ENCODE peak calls at places on chromosomes 13 and 19, in nine cellular contexts. C is bronchial epithelial cell, H is heart right ventricle, G is fibroblast of the aortic adventitia, K is neural progenitor cell, J is A673, Z is HCT116, V is body of pancreas, S is thoracic aorta. L is an unnamed sample.

GRCh38 chr13:26716984-26717383 is 43.6 kb downstream of the GPR12 start:
- DNase-seq in C (no peak), H (no peak), G (no peak), K (no peak), J (no peak), Z (no peak), V (no peak), S (no peak), L (no peak)

GRCh38 chr19:15449620-15450527 is at the start of gene WIZ:
- DNase-seq in C (no peak), H (peak; percentile 92), G (peak; percentile 56), K (peak; percentile 92), J (peak; percentile 89), Z (no peak), V (peak; percentile 88), S (no peak), L (peak; percentile 68)

GRCh38 chr13:93561553-93561952 is 334.9 kb downstream of the GPC6 start:
- DNase-seq in C (no peak), H (no peak), G (no peak), K (peak; percentile 32), J (no peak), Z (no peak), V (no peak), S (no peak), L (no peak)

GRCh38 chr13:29619995-29620394 is 24.5 kb upstream of the SLC7A1 start:
- DNase-seq in C (peak; percentile 8), H (no peak), G (peak; percentile 41), K (no peak), J (no peak), Z (no peak), V (no peak), S (no peak), L (no peak)

GRCh38 chr19:12034196-12034595 is 1.3 kb downstream of the ZNF433 start:
- DNase-seq in C (no peak), H (no peak), G (peak; percentile 15), K (no peak), J (no peak), Z (no peak), V (peak; percentile 52), S (no peak), L (no peak)

GRCh38 chr19:58577581-58578429 is 4.7 kb upstream of the MZF1 start:
- DNase-seq in C (no peak), H (no peak), G (no peak), K (no peak), J (no peak), Z (no peak), V (no peak), S (no peak), L (no peak)

GRCh38 chr13:111211789-111212516 is 96.8 kb downstream of the ARHGEF7 start:
- DNase-seq in C (no peak), H (no peak), G (peak; percentile 50), K (peak; percentile 70), J (peak; percentile 45), Z (no peak), V (no peak), S (no peak), L (peak; percentile 57)

GRCh38 chr19:53823380-53824120 is 564 bp downstream of the NLRP12 start:
- DNase-seq in C (no peak), H (no peak), G (no peak), K (no peak), J (no peak), Z (no peak), V (no peak), S (no peak), L (no peak)

GRCh38 chr19:802888-803561 is 5.8 kb downstream of the PTBP1 start:
- DNase-seq in C (no peak), H (no peak), G (peak; percentile 20), K (no peak), J (peak; percentile 56), Z (no peak), V (no peak), S (no peak), L (no peak)

GRCh38 chr19:801861-802496 is 4.7 kb downstream of the PTBP1 start:
- DNase-seq in C (no peak), H (no peak), G (peak; percentile 67), K (no peak), J (no peak), Z (no peak), V (no peak), S (no peak), L (peak; percentile 69)

GRCh38 chr19:800360-801029 is 3.2 kb downstream of the PTBP1 start:
- DNase-seq in C (peak; percentile 43), H (no peak), G (peak; percentile 61), K (no peak), J (no peak), Z (no peak), V (peak; percentile 74), S (no peak), L (no peak)

GRCh38 chr19:802497-802887 is 5.2 kb downstream of the PTBP1 start:
- DNase-seq in C (no peak), H (no peak), G (peak; percentile 30), K (peak; percentile 35), J (peak; percentile 72), Z (no peak), V (no peak), S (no peak), L (no peak)

DNA sequence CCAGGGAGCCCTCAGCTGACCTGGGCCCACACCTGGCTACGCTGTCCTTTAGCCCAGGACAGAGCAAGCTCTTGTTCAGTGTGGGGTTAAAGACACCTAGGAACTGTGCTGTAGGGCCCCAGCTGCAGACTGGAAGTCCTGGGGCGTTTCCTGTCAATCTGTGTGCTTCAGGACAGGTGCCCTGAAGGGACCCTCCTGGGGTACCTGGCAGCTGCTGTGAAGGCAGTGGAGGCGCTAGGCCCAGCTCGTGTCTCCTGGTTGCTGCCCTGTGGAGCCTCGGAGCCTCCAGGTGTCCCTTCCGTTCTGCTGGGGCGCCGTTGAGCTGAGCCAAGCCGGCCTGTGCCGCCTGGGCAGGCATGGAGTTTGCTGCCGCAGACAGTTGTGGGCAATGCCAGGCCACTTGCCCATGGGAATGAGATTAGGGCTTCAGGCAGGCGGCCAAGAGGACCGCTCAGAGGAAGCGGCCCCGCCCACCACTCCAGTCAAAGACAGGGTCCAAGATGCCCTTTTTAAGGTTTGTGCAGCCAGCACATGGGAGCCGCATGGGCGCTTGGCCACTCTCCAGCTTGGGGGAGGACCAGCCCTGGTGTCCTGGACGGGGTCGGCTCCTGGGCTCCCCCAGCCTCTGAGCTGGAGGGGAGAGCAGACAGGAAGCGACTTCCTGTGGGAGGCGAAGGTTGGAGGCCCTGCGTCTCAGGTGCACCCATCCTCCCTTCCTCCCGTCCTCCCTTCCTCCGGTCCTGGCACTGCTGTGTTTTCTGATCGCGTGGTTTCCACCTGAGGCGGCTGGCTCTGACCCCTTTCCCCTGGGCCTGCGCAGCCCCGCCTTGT is 4.0 kb downstream of the PTBP1 start:
- DNase-seq in C (peak; percentile 32), H (peak; percentile 84), G (peak; percentile 55), K (no peak), J (peak; percentile 77), Z (no peak), V (peak; percentile 84), S (peak; percentile 55), L (peak; percentile 66)
- H3K4me3 ChIP-seq in C (peak overlapping the region; percentile 23), H (peak overlapping the region; percentile 75), G (peak overlapping the region; percentile 55), K (no peak overlapping the region), J (peak overlapping the region; percentile 99), Z (no peak overlapping the region), V (no peak overlapping the region), S (peak overlapping the region; percentile 60), L (peak overlapping the region; percentile 92)

GRCh38 chr19:13782537-13782936 is 8.3 kb downstream of the C19orf53 start:
- DNase-seq in C (no peak), H (no peak), G (no peak), K (no peak), J (no peak), Z (no peak), V (no peak), S (no peak), L (peak; percentile 39)

GRCh38 chr19:13781547-13781946 is 7.3 kb downstream of the C19orf53 start:
- DNase-seq in C (peak; percentile 72), H (peak; percentile 55), G (peak; percentile 91), K (peak; percentile 90), J (peak; percentile 88), Z (peak; percentile 54), V (peak; percentile 48), S (peak; percentile 77), L (peak; percentile 90)

GRCh38 chr19:13784731-13785452 is 10.4 kb upstream of the ZSWIM4 start:
- DNase-seq in C (peak; percentile 36), H (peak; percentile 82), G (peak; percentile 68), K (peak; percentile 81), J (peak; percentile 82), Z (peak; percentile 39), V (peak; percentile 86), S (peak; percentile 47), L (peak; percentile 72)

GRCh38 chr19:13778847-13779246 is 4.6 kb downstream of the C19orf53 start:
- DNase-seq in C (no peak), H (no peak), G (no peak), K (no peak), J (no peak), Z (no peak), V (no peak), S (no peak), L (no peak)

DNA sequence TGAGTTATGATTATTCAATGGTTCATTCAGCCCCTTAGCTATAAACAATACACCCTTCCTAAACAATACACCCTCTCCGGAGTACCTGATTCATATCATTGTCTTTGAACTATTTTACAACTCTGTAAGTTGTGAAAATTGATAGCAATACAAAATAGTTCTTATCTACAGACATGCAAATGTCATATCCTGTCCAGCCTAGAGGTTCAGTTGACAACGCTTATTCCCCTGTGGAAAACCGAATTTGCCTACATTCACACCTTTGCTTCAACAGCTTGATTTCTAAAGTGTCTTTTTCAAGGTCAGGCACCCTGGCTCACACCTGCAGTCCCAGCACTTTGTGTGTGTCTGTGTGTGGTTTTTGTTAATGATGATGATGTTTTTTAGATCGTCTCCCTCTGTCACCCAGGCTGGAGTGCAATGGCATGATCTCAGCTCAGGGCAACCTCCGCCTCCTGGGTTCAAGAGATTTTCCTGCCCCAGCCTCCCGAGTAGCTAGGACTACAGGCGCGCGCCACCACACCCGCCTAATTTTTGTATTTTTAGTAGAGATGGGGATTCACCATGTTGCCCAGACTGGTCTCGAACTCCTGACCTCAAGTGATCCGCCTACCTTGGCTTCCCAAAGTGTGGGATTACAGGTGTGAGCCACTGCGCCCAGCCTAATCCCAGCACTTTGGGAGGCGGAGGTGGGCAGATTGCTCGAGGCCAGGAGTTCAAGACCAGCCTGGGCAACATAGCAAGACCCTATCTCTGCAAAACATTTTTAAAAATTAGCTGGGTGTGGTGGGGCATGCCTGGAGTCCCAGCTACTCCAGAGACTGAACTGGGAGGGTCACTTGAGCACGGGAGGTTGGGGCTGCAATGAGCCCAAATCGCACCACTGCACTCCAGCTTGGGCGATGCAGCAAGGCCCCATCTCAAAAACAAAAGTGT is 9.6 kb downstream of the C19orf53 start:
- DNase-seq in C (peak; percentile 53), H (no peak), G (no peak), K (no peak), J (no peak), Z (no peak), V (no peak), S (no peak), L (no peak)
- H3K4me3 ChIP-seq in C (no peak overlapping the region), H (no peak overlapping the region), G (no peak overlapping the region), K (no peak overlapping the region), J (no peak overlapping the region), Z (no peak overlapping the region), V (no peak overlapping the region), S (no peak overlapping the region), L (no peak overlapping the region)

GRCh38 chr19:18351544-18351943 is 11.1 kb downstream of the PGPEP1 start:
- DNase-seq in C (no peak), H (no peak), G (no peak), K (no peak), J (no peak), Z (no peak), V (no peak), S (no peak), L (no peak)
- H3K4me3 ChIP-seq in C (no peak overlapping the region), H (no peak overlapping the region), G (no peak overlapping the region), K (no peak overlapping the region), J (no peak overlapping the region), Z (no peak overlapping the region), V (no peak overlapping the region), S (no peak overlapping the region), L (no peak overlapping the region)

DNA sequence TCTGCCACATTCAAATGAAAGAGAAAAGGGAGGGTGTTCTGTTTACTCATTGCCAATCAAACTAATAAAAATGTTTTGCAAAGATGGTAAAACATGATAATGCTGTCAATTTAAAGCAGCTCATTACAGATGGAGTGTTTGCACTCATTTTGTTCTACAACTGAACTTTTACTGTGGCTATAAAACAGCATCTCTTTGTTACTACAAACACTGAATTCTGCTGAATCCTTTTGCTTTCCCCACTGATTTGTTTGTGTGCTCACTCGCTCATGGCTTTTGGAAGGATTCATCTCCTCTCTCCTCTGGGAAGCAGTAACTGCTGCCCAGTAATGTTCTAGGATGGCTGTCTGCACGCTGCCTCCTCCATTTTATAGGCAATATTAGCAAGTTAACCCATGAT is 434.5 kb downstream of the PCDH9 start:
- DNase-seq in C (no peak), H (no peak), G (no peak), K (no peak), J (no peak), Z (no peak), V (no peak), S (no peak), L (no peak)
- H3K4me3 ChIP-seq in C (no peak overlapping the region), H (no peak overlapping the region), G (no peak overlapping the region), K (no peak overlapping the region), J (no peak overlapping the region), Z (no peak overlapping the region), V (no peak overlapping the region), S (no peak overlapping the region), L (no peak overlapping the region)

L was measured in fibroblast of pulmonary artery.